ENCODE peak calls at places on chromosomes 12 and 14, in nine cellular contexts. One of them, this sample, is unnamed.

GRCh38 chr14:91249841-91250616 is 5.5 kb upstream of the GPR68 start:
- DNase-seq in Caco-2: no peak
- DNase-seq in esophagus squamous epithelium: no peak
- DNase-seq in body of pancreas: no peak
- DNase-seq in fibroblast of mammary gland: no peak
- DNase-seq in fibroblast of lung: no peak
- DNase-seq in left ventricle myocardium inferior: no peak
- DNase-seq in AG10803: peak; percentile 56
- DNase-seq in spleen: peak; percentile 44
- DNase-seq in this sample: no peak

GRCh38 chr14:103808403-103809001 is 38.9 kb downstream of the PPP1R13B start:
- DNase-seq in left ventricle myocardium inferior: peak; percentile 71
- DNase-seq in esophagus squamous epithelium: no peak
- DNase-seq in fibroblast of lung: peak; percentile 78
- DNase-seq in spleen: peak; percentile 80
- DNase-seq in body of pancreas: peak; percentile 90
- DNase-seq in AG10803: peak; percentile 71
- DNase-seq in Caco-2: peak; percentile 69
- DNase-seq in fibroblast of mammary gland: peak; percentile 76
- DNase-seq in this sample: peak; percentile 83

GRCh38 chr12:54051916-54052744 is 1.5 kb upstream of the HOXC4 start:
- DNase-seq in Caco-2: no peak
- DNase-seq in spleen: peak; percentile 55
- DNase-seq in esophagus squamous epithelium: no peak
- DNase-seq in body of pancreas: no peak
- DNase-seq in fibroblast of lung: no peak
- DNase-seq in fibroblast of mammary gland: peak; percentile 60
- DNase-seq in AG10803: no peak
- DNase-seq in left ventricle myocardium inferior: no peak
- DNase-seq in this sample: no peak

GRCh38 chr12:91357381-91357780 is 174.8 kb upstream of the DCN start:
- DNase-seq in body of pancreas: no peak
- DNase-seq in spleen: no peak
- DNase-seq in left ventricle myocardium inferior: no peak
- DNase-seq in fibroblast of lung: no peak
- DNase-seq in AG10803: no peak
- DNase-seq in Caco-2: no peak
- DNase-seq in fibroblast of mammary gland: no peak
- DNase-seq in esophagus squamous epithelium: no peak
- DNase-seq in this sample: no peak

GRCh38 chr12:857611-858010 is 91.9 kb downstream of the RAD52 start:
- DNase-seq in left ventricle myocardium inferior: no peak
- DNase-seq in fibroblast of lung: peak; percentile 65
- DNase-seq in fibroblast of mammary gland: peak; percentile 91
- DNase-seq in Caco-2: no peak
- DNase-seq in spleen: no peak
- DNase-seq in esophagus squamous epithelium: no peak
- DNase-seq in body of pancreas: no peak
- DNase-seq in AG10803: peak; percentile 77
- DNase-seq in this sample: peak; percentile 89

GRCh38 chr14:68554231-68554630 is 238.6 kb downstream of the ZFP36L1 start:
- DNase-seq in spleen: no peak
- DNase-seq in fibroblast of lung: no peak
- DNase-seq in fibroblast of mammary gland: no peak
- DNase-seq in esophagus squamous epithelium: no peak
- DNase-seq in Caco-2: no peak
- DNase-seq in AG10803: no peak
- DNase-seq in left ventricle myocardium inferior: no peak
- DNase-seq in body of pancreas: no peak
- DNase-seq in this sample: no peak

GRCh38 chr12:101885912-101886561 is 8.7 kb downstream of the DRAM1 start:
- DNase-seq in esophagus squamous epithelium: no peak
- DNase-seq in spleen: no peak
- DNase-seq in left ventricle myocardium inferior: no peak
- DNase-seq in fibroblast of lung: no peak
- DNase-seq in fibroblast of mammary gland: no peak
- DNase-seq in AG10803: no peak
- DNase-seq in body of pancreas: no peak
- DNase-seq in Caco-2: no peak
- DNase-seq in this sample: no peak

GRCh38 chr12:105554223-105554678 is 223.8 kb downstream of the C12orf75 start:
- DNase-seq in Caco-2: no peak
- DNase-seq in fibroblast of mammary gland: no peak
- DNase-seq in AG10803: no peak
- DNase-seq in left ventricle myocardium inferior: no peak
- DNase-seq in spleen: no peak
- DNase-seq in body of pancreas: no peak
- DNase-seq in fibroblast of lung: no peak
- DNase-seq in esophagus squamous epithelium: no peak
- DNase-seq in this sample: no peak

GRCh38 chr12:113700943-113701342 is 229.3 kb upstream of the LHX5 start:
- DNase-seq in left ventricle myocardium inferior: no peak
- DNase-seq in fibroblast of mammary gland: peak; percentile 49
- DNase-seq in spleen: no peak
- DNase-seq in Caco-2: no peak
- DNase-seq in AG10803: peak; percentile 53
- DNase-seq in fibroblast of lung: peak; percentile 7
- DNase-seq in esophagus squamous epithelium: no peak
- DNase-seq in body of pancreas: no peak
- DNase-seq in this sample: peak; percentile 84

GRCh38 chr12:26567126-26567525 is 265.9 kb downstream of the ITPR2 start:
- DNase-seq in left ventricle myocardium inferior: no peak
- DNase-seq in AG10803: no peak
- DNase-seq in spleen: no peak
- DNase-seq in fibroblast of mammary gland: no peak
- DNase-seq in esophagus squamous epithelium: no peak
- DNase-seq in Caco-2: no peak
- DNase-seq in body of pancreas: no peak
- DNase-seq in fibroblast of lung: no peak
- DNase-seq in this sample: no peak

GRCh38 chr12:94498698-94499097 is 39.0 kb upstream of the CEP83 start:
- DNase-seq in fibroblast of lung: no peak
- DNase-seq in body of pancreas: no peak
- DNase-seq in AG10803: no peak
- DNase-seq in fibroblast of mammary gland: no peak
- DNase-seq in left ventricle myocardium inferior: no peak
- DNase-seq in esophagus squamous epithelium: no peak
- DNase-seq in spleen: no peak
- DNase-seq in Caco-2: no peak
- DNase-seq in this sample: no peak

GRCh38 chr14:91167380-91167770 is 53.5 kb downstream of the DGLUCY start:
- DNase-seq in Caco-2: no peak
- DNase-seq in AG10803: no peak
- DNase-seq in body of pancreas: peak; percentile 60
- DNase-seq in left ventricle myocardium inferior: no peak
- DNase-seq in fibroblast of mammary gland: no peak
- DNase-seq in esophagus squamous epithelium: no peak
- DNase-seq in fibroblast of lung: no peak
- DNase-seq in spleen: no peak
- DNase-seq in this sample: no peak

GRCh38 chr12:87661770-87662402 is 367.3 kb downstream of the C12orf50 start:
- DNase-seq in AG10803: no peak
- DNase-seq in left ventricle myocardium inferior: no peak
- DNase-seq in spleen: no peak
- DNase-seq in esophagus squamous epithelium: no peak
- DNase-seq in body of pancreas: no peak
- DNase-seq in Caco-2: no peak
- DNase-seq in fibroblast of lung: peak; percentile 22
- DNase-seq in fibroblast of mammary gland: no peak
- DNase-seq in this sample: no peak

GRCh38 chr12:31590730-31591307 is at the start of gene DENND5B:
- DNase-seq in fibroblast of mammary gland: peak; percentile 44
- DNase-seq in spleen: peak; percentile 93
- DNase-seq in AG10803: peak; percentile 62
- DNase-seq in esophagus squamous epithelium: no peak
- DNase-seq in fibroblast of lung: peak; percentile 66
- DNase-seq in body of pancreas: peak; percentile 88
- DNase-seq in left ventricle myocardium inferior: peak; percentile 86
- DNase-seq in Caco-2: peak; percentile 79
- DNase-seq in this sample: peak; percentile 79

GRCh38 chr14:96754162-96754844 is 42.9 kb upstream of the VRK1 start:
- DNase-seq in spleen: no peak
- DNase-seq in fibroblast of mammary gland: no peak
- DNase-seq in AG10803: peak; percentile 4
- DNase-seq in Caco-2: no peak
- DNase-seq in esophagus squamous epithelium: no peak
- DNase-seq in fibroblast of lung: no peak
- DNase-seq in left ventricle myocardium inferior: no peak
- DNase-seq in body of pancreas: no peak
- DNase-seq in this sample: no peak

GRCh38 chr14:22265319-22266140 is 323.5 kb downstream of the DAD1 start:
- DNase-seq in fibroblast of lung: no peak
- DNase-seq in AG10803: no peak
- DNase-seq in spleen: no peak
- DNase-seq in body of pancreas: no peak
- DNase-seq in left ventricle myocardium inferior: no peak
- DNase-seq in Caco-2: peak; percentile 59
- DNase-seq in esophagus squamous epithelium: no peak
- DNase-seq in fibroblast of mammary gland: peak; percentile 6
- DNase-seq in this sample: no peak

GRCh38 chr12:65892905-65893304 is 68.6 kb downstream of the HMGA2 start:
- DNase-seq in fibroblast of lung: peak; percentile 72
- DNase-seq in esophagus squamous epithelium: no peak
- DNase-seq in spleen: no peak
- DNase-seq in left ventricle myocardium inferior: no peak
- DNase-seq in Caco-2: no peak
- DNase-seq in body of pancreas: no peak
- DNase-seq in AG10803: peak; percentile 76
- DNase-seq in fibroblast of mammary gland: peak; percentile 85
- DNase-seq in this sample: peak; percentile 89

GRCh38 chr14:29925106-29925722 is 2.4 kb downstream of the PRKD1 start:
- DNase-seq in body of pancreas: no peak
- DNase-seq in left ventricle myocardium inferior: no peak
- DNase-seq in Caco-2: no peak
- DNase-seq in fibroblast of mammary gland: peak; percentile 68
- DNase-seq in spleen: no peak
- DNase-seq in AG10803: peak; percentile 83
- DNase-seq in fibroblast of lung: peak; percentile 43
- DNase-seq in esophagus squamous epithelium: no peak
- DNase-seq in this sample: peak; percentile 74

GRCh38 chr12:129885287-129885686 is 18.5 kb downstream of the TMEM132D start:
- DNase-seq in Caco-2: no peak
- DNase-seq in fibroblast of mammary gland: no peak
- DNase-seq in fibroblast of lung: no peak
- DNase-seq in left ventricle myocardium inferior: no peak
- DNase-seq in body of pancreas: no peak
- DNase-seq in AG10803: no peak
- DNase-seq in spleen: no peak
- DNase-seq in esophagus squamous epithelium: no peak
- DNase-seq in this sample: no peak

GRCh38 chr12:24948816-24949722 is at the start of gene BCAT1:
- DNase-seq in left ventricle myocardium inferior: peak; percentile 73
- DNase-seq in fibroblast of lung: peak; percentile 86
- DNase-seq in AG10803: peak; percentile 86
- DNase-seq in spleen: peak; percentile 90
- DNase-seq in esophagus squamous epithelium: no peak
- DNase-seq in body of pancreas: peak; percentile 87
- DNase-seq in fibroblast of mammary gland: peak; percentile 77
- DNase-seq in Caco-2: peak; percentile 89
- DNase-seq in this sample: peak; percentile 92
- TF ChIP-seq CTCF in left ventricle myocardium inferior: peak; percentile 16
- TF ChIP-seq CTCF in fibroblast of lung: peak; percentile 19
- TF ChIP-seq CTCF in AG10803: peak; percentile 21
- TF ChIP-seq CTCF in spleen: no peak
- TF ChIP-seq CTCF in esophagus squamous epithelium: no peak
- TF ChIP-seq CTCF in body of pancreas: no peak
- TF ChIP-seq CTCF in fibroblast of mammary gland: peak; percentile 2
- TF ChIP-seq CTCF in Caco-2: peak; percentile 37
- TF ChIP-seq CTCF in this sample: no peak

GRCh38 chr14:49975286-49975685 is 82.4 kb downstream of the ARF6 start:
- DNase-seq in esophagus squamous epithelium: no peak
- DNase-seq in Caco-2: no peak
- DNase-seq in body of pancreas: no peak
- DNase-seq in left ventricle myocardium inferior: no peak
- DNase-seq in fibroblast of mammary gland: peak; percentile 94
- DNase-seq in fibroblast of lung: peak; percentile 90
- DNase-seq in AG10803: peak; percentile 93
- DNase-seq in spleen: no peak
- DNase-seq in this sample: peak; percentile 94

GRCh38 chr14:49980027-49980426 is 87.1 kb downstream of the ARF6 start:
- DNase-seq in esophagus squamous epithelium: no peak
- DNase-seq in spleen: no peak
- DNase-seq in body of pancreas: no peak
- DNase-seq in fibroblast of lung: no peak
- DNase-seq in left ventricle myocardium inferior: no peak
- DNase-seq in AG10803: no peak
- DNase-seq in fibroblast of mammary gland: no peak
- DNase-seq in Caco-2: no peak
- DNase-seq in this sample: no peak

GRCh38 chr14:49975799-49976198 is 82.9 kb downstream of the ARF6 start:
- DNase-seq in fibroblast of mammary gland: no peak
- DNase-seq in Caco-2: no peak
- DNase-seq in spleen: no peak
- DNase-seq in AG10803: no peak
- DNase-seq in body of pancreas: no peak
- DNase-seq in esophagus squamous epithelium: no peak
- DNase-seq in fibroblast of lung: no peak
- DNase-seq in left ventricle myocardium inferior: no peak
- DNase-seq in this sample: peak; percentile 52

GRCh38 chr14:49972840-49973239 is 80.0 kb downstream of the ARF6 start:
- DNase-seq in Caco-2: peak; percentile 63
- DNase-seq in esophagus squamous epithelium: no peak
- DNase-seq in fibroblast of lung: peak; percentile 89
- DNase-seq in spleen: no peak
- DNase-seq in fibroblast of mammary gland: peak; percentile 91
- DNase-seq in body of pancreas: peak; percentile 44
- DNase-seq in AG10803: peak; percentile 83
- DNase-seq in left ventricle myocardium inferior: no peak
- DNase-seq in this sample: peak; percentile 91

GRCh38 chr14:49977126-49977841 is 84.4 kb downstream of the ARF6 start:
- DNase-seq in AG10803: no peak
- DNase-seq in left ventricle myocardium inferior: no peak
- DNase-seq in esophagus squamous epithelium: no peak
- DNase-seq in fibroblast of mammary gland: no peak
- DNase-seq in spleen: no peak
- DNase-seq in fibroblast of lung: no peak
- DNase-seq in body of pancreas: no peak
- DNase-seq in Caco-2: no peak
- DNase-seq in this sample: no peak
- H3K4me3 ChIP-seq in AG10803: no peak overlapping the region
- H3K4me3 ChIP-seq in left ventricle myocardium inferior: no peak overlapping the region
- H3K4me3 ChIP-seq in esophagus squamous epithelium: no peak overlapping the region
- H3K4me3 ChIP-seq in fibroblast of mammary gland: no peak overlapping the region
- H3K4me3 ChIP-seq in spleen: no peak overlapping the region
- H3K4me3 ChIP-seq in fibroblast of lung: no peak overlapping the region
- H3K4me3 ChIP-seq in body of pancreas: no peak overlapping the region
- H3K4me3 ChIP-seq in Caco-2: no peak overlapping the region
- H3K4me3 ChIP-seq in this sample: no peak overlapping the region

GRCh38 chr14:95472819-95473251 is 43.6 kb downstream of the SYNE3 start:
- DNase-seq in left ventricle myocardium inferior: no peak
- DNase-seq in fibroblast of mammary gland: no peak
- DNase-seq in Caco-2: no peak
- DNase-seq in fibroblast of lung: no peak
- DNase-seq in body of pancreas: no peak
- DNase-seq in spleen: no peak
- DNase-seq in esophagus squamous epithelium: no peak
- DNase-seq in AG10803: peak; percentile 25
- DNase-seq in this sample: no peak
- TF ChIP-seq CTCF in left ventricle myocardium inferior: no peak
- TF ChIP-seq CTCF in fibroblast of mammary gland: no peak
- TF ChIP-seq CTCF in Caco-2: no peak
- TF ChIP-seq CTCF in fibroblast of lung: no peak
- TF ChIP-seq CTCF in body of pancreas: no peak
- TF ChIP-seq CTCF in spleen: no peak
- TF ChIP-seq CTCF in esophagus squamous epithelium: no peak
- TF ChIP-seq CTCF in AG10803: no peak
- TF ChIP-seq CTCF in this sample: no peak

GRCh38 chr12:18264581-18265075 is 3.3 kb downstream of the PIK3C2G start:
- DNase-seq in fibroblast of lung: no peak
- DNase-seq in AG10803: no peak
- DNase-seq in esophagus squamous epithelium: no peak
- DNase-seq in spleen: no peak
- DNase-seq in fibroblast of mammary gland: no peak
- DNase-seq in body of pancreas: no peak
- DNase-seq in left ventricle myocardium inferior: no peak
- DNase-seq in Caco-2: no peak
- DNase-seq in this sample: no peak
- H3K4me3 ChIP-seq in fibroblast of lung: no peak overlapping the region
- H3K4me3 ChIP-seq in AG10803: no peak overlapping the region
- H3K4me3 ChIP-seq in esophagus squamous epithelium: peak overlapping the region; percentile 50
- H3K4me3 ChIP-seq in spleen: no peak overlapping the region
- H3K4me3 ChIP-seq in fibroblast of mammary gland: no peak overlapping the region
- H3K4me3 ChIP-seq in body of pancreas: no peak overlapping the region
- H3K4me3 ChIP-seq in left ventricle myocardium inferior: no peak overlapping the region
- H3K4me3 ChIP-seq in Caco-2: no peak overlapping the region
- H3K4me3 ChIP-seq in this sample: no peak overlapping the region

This sample was measured in foreskin fibroblast.